ENCODE peak calls at places on chromosomes 11 and 22, in four cellular contexts. U is stimulated activated CD4-positive, alpha-beta T cell treated with anti-CD3 and anti-CD28 coated beads, Interleukin-12 subunit alpha, Interleukin-12 subunit beta, amount 100 ng/mL, for 48 hours; Y is ACHN; X is dorsolateral prefrontal cortex. C is an unnamed sample.

GRCh38 chr11:64234840-64235379 is 526 bp downstream of the VEGFB start:
- DNase-seq in U (no peak), Y (peak), X (no peak), C (no peak)

GRCh38 chr22:47294222-47294532 is 531.7 kb downstream of the TBC1D22A start:
- DNase-seq in U (no peak), Y (no peak), X (no peak), C (peak)

GRCh38 chr11:32385998-32386397 is 49.3 kb downstream of the WT1 start:
- DNase-seq in U (no peak), Y (peak), X (no peak), C (no peak)

GRCh38 chr11:116984186-116984585 is 114.0 kb downstream of the SIK3 start:
- DNase-seq in U (no peak), Y (no peak), X (no peak), C (no peak)

GRCh38 chr22:42697542-42698013 is 23.1 kb downstream of the A4GALT start:
- DNase-seq in U (no peak), Y (peak), X (no peak), C (peak)

GRCh38 chr22:30887861-30888260 is 80.7 kb downstream of the MORC2 start:
- DNase-seq in U (no peak), Y (no peak), X (no peak), C (no peak)

GRCh38 chr11:61853698-61854169 is 25.6 kb downstream of the FADS2 start:
- DNase-seq in U (no peak), Y (no peak), X (no peak), C (no peak)

GRCh38 chr22:20839837-20840645 is 18.6 kb downstream of the PI4KA start:
- DNase-seq in U (no peak), Y (no peak), X (no peak), C (no peak)

GRCh38 chr11:43895601-43896000 is 15.0 kb downstream of the ALKBH3 start:
- DNase-seq in U (no peak), Y (no peak), X (no peak), C (no peak)